ENCODE peak calls at places on chromosomes 11 and 22, in six cellular contexts. F, L, G, T, U and B are unnamed samples.

GRCh38 chr11:113474362-113475159 is 637 bp downstream of the DRD2 start:
- DNase-seq in F (peak; percentile 73), L (peak; percentile 72), G (peak; percentile 31), T (peak; percentile 96), U (peak; percentile 70), B (peak; percentile 52)

GRCh38 chr11:25065711-25066110 is 568.9 kb downstream of the LUZP2 start:
- DNase-seq in F (no peak), L (no peak), G (no peak), T (no peak), U (no peak), B (no peak)

GRCh38 chr22:28909375-28909774 is 26.0 kb downstream of the ZNRF3 start:
- DNase-seq in F (no peak), L (peak; percentile 55), G (peak; percentile 80), T (no peak), U (no peak), B (peak; percentile 50)

GRCh38 chr11:110433393-110434333 is 3.9 kb downstream of the FDX1 start:
- DNase-seq in F (no peak), L (peak; percentile 48), G (peak; percentile 14), T (no peak), U (peak; percentile 50), B (peak; percentile 32)

GRCh38 chr22:41184679-41185078 is 20.4 kb upstream of the L3MBTL2 start:
- DNase-seq in F (no peak), L (no peak), G (no peak), T (peak; percentile 29), U (no peak), B (no peak)

GRCh38 chr11:68140496-68141246 is 19.5 kb upstream of the CHKA start:
- DNase-seq in F (peak; percentile 62), L (no peak), G (no peak), T (no peak), U (no peak), B (no peak)

GRCh38 chr11:131888230-131888826 is 517.9 kb downstream of the NTM start:
- DNase-seq in F (no peak), L (no peak), G (no peak), T (no peak), U (no peak), B (no peak)

GRCh38 chr11:312092-312816 is 1.6 kb upstream of the IFITM1 start:
- DNase-seq in F (no peak), L (peak; percentile 49), G (no peak), T (no peak), U (no peak), B (no peak)

GRCh38 chr11:12159351-12160099 is 49.1 kb downstream of the MICAL2 start:
- DNase-seq in F (no peak), L (no peak), G (no peak), T (no peak), U (no peak), B (no peak)

GRCh38 chr11:1034456-1035295 is 1.8 kb downstream of the MUC6 start:
- DNase-seq in F (no peak), L (no peak), G (no peak), T (no peak), U (no peak), B (no peak)

GRCh38 chr11:115769891-115770290 is 265.7 kb upstream of the CADM1 start:
- DNase-seq in F (no peak), L (no peak), G (no peak), T (no peak), U (no peak), B (no peak)

GRCh38 chr11:2139118-2139490 is at the start of gene IGF2:
- DNase-seq in F (no peak), L (peak; percentile 58), G (no peak), T (peak; percentile 50), U (no peak), B (no peak)

GRCh38 chr11:73186886-73187285 is 31.2 kb upstream of the P2RY2 start:
- DNase-seq in F (no peak), L (no peak), G (no peak), T (no peak), U (no peak), B (no peak)

GRCh38 chr11:35083181-35084061 is 55.5 kb upstream of the CD44 start:
- DNase-seq in F (peak; percentile 62), L (peak; percentile 66), G (peak; percentile 92), T (no peak), U (peak; percentile 23), B (peak; percentile 77)

GRCh38 chr11:122214567-122214966 is 98.6 kb upstream of the BLID start:
- DNase-seq in F (no peak), L (no peak), G (no peak), T (no peak), U (no peak), B (no peak)
- TF ChIP-seq CTCF in F (no peak), L (no peak), G (no peak), T (no peak), U (no peak), B (no peak)

DNA sequence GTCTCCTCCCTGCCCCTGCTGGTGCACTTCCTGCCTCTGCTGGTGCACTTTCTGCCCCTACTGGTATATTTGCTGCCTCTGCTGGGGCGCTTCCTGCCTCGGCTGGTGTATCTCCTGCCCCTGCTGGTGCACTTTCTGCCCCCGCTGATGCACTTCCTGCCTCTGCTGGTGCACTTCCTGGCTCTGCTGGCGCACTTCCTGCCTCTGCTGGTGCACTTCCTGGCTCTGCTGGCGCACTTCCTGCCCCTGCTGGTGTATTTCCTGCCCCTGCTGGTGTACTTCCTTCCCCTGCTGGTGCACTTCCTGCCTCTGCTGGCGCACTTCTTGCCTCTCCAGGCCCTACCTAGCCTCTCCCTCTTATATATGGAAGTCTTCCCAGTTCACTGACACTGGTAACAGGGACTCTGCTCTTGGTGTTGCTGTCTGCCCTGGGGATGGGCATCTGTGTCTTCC is 10.1 kb downstream of the MTFP1 start:
- DNase-seq in F (peak; percentile 18), L (peak; percentile 26), G (peak; percentile 72), T (no peak), U (peak; percentile 40), B (no peak)
- TF ChIP-seq CTCF in F (no peak), L (no peak), G (no peak), T (no peak), U (peak; percentile 32), B (peak; percentile 7)

GRCh38 chr11:100445231-100445735 is 241.8 kb upstream of the ARHGAP42 start:
- DNase-seq in F (peak; percentile 62), L (no peak), G (no peak), T (no peak), U (no peak), B (no peak)
- TF ChIP-seq CTCF in F (no peak), L (no peak), G (no peak), T (no peak), U (no peak), B (no peak)

GRCh38 chr11:119320593-119321524 is 3.9 kb upstream of the MCAM start:
- DNase-seq in F (no peak), L (peak; percentile 88), G (peak; percentile 92), T (peak; percentile 71), U (peak; percentile 74), B (peak; percentile 85)
- TF ChIP-seq CTCF in F (no peak), L (no peak), G (no peak), T (no peak), U (no peak), B (peak; percentile 7)

DNA sequence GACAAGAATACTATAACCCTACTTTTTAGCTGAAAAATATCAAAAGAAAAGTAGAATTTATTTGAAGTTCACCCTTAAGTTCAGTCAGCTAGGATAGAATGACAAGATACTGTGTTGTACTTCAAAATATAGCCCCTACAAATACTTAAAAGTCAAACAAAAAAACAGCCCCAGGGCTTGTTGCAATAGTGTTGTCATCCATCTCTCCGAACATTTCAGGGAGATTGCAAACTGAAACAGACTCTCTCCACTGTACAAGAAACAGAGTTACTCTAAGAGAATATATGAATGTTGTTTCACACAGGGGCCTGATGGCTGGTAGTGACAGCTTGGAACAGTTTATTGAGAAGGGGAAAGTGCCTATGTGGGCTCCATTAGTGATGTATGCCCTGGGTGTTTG is 506.5 kb upstream of the LUZP2 start:
- DNase-seq in F (no peak), L (no peak), G (no peak), T (no peak), U (no peak), B (no peak)
- TF ChIP-seq CTCF in F (no peak), L (no peak), G (no peak), T (no peak), U (no peak), B (no peak)

GRCh38 chr22:22692707-22693530 is 48.5 kb downstream of the GGTLC2 start:
- DNase-seq in F (peak; percentile 44), L (peak; percentile 24), G (peak; percentile 45), T (peak; percentile 80), U (peak; percentile 44), B (peak; percentile 70)
- TF ChIP-seq CTCF in F (peak; percentile 45), L (peak; percentile 68), G (peak; percentile 66), T (no peak), U (peak; percentile 70), B (peak; percentile 47)

DNA sequence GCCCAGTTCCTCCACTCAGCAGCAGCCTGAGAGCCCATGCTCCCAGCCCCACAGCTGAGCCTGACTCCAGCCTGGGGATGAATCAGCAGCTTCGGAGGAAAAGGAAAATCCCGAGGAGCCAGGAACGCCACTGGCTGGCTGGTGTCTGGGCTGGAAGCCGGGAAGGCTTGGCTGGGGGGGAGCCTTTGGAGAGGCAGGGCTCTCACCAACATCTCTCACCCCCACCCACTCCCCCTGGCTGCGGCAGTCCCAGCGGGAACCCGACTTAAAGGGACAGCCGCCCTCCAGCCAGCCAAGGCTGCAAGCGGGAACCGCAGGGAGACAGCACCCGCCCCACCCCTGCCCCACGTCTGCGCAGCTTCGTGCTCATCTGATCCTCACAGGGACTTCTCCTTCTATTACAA is 28.4 kb downstream of the KIAA0930 start:
- DNase-seq in F (peak; percentile 84), L (no peak), G (no peak), T (no peak), U (no peak), B (no peak)
- TF ChIP-seq CTCF in F (no peak), L (no peak), G (no peak), T (no peak), U (no peak), B (no peak)

DNA sequence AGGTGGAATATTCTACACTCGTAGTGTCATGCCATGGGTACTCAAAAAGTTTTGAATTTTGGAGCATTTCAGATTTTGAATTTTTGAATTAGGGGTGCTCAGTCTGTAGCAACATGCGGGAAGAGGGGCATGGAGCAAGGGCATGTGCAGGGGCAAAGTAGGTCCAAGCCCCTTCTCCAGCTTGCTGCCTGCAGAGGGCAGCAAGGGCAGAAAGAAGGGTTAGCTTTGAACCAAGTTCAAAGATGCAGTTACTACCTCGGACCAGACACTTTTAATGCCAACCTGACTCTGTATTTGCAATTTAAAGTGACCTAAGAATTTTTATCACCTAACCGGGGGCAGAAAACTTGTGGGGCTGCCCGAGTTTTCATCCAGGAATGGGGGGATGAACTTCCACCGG is 68.2 kb downstream of the CD82 start:
- DNase-seq in F (no peak), L (peak; percentile 12), G (no peak), T (no peak), U (no peak), B (peak; percentile 27)
- TF ChIP-seq CTCF in F (no peak), L (no peak), G (no peak), T (no peak), U (peak; percentile 18), B (peak; percentile 31)

GRCh38 chr11:97751405-97751804 is 1269.3 kb upstream of the CNTN5 start:
- DNase-seq in F (no peak), L (no peak), G (no peak), T (no peak), U (no peak), B (no peak)
- TF ChIP-seq CTCF in F (no peak), L (no peak), G (no peak), T (no peak), U (no peak), B (no peak)